ENCODE peak calls at places on chromosomes 11 and 22, in four cellular contexts. U is IMR-90, T is K562, W is GM12878. B is an unnamed sample.
A peak's percentile ranks its signal among the peaks of the same experiment; 100 is the strongest.

GRCh38 chr22:49519117-49519737 is 308.4 kb downstream of the BRD1 start:
- DNase-seq in T (no peak), U (no peak), W (no peak), B (no peak)

GRCh38 chr11:72947229-72947628 is 133.0 kb downstream of the ATG16L2 start:
- DNase-seq in W (no peak), T (no peak), U (peak; percentile 63), B (no peak)

GRCh38 chr11:94203070-94203469 is 74.4 kb downstream of the PANX1 start:
- DNase-seq in W (no peak), U (no peak), T (no peak), B (no peak)

GRCh38 chr11:128502736-128503135 is 84.6 kb downstream of the ETS1 start:
- DNase-seq in T (no peak), U (peak; percentile 96), W (no peak), B (peak; percentile 80)

GRCh38 chr22:49021097-49021925 is 806.4 kb downstream of the BRD1 start:
- DNase-seq in W (no peak), U (no peak), T (no peak), B (no peak)

GRCh38 chr11:131748146-131749050 is 378.0 kb downstream of the NTM start:
- DNase-seq in U (peak; percentile 79), W (no peak), T (peak; percentile 53), B (peak; percentile 85)

GRCh38 chr22:38213319-38214247 is 11.8 kb downstream of the MAFF start:
- DNase-seq in W (peak; percentile 45), T (no peak), U (no peak), B (no peak)

GRCh38 chr11:122115520-122116343 is at the start of gene BLID:
- DNase-seq in U (peak; percentile 46), W (no peak), T (no peak), B (peak; percentile 39)

GRCh38 chr11:43399983-43400630 is 41.4 kb downstream of the TTC17 start:
- DNase-seq in W (no peak), U (peak; percentile 55), T (no peak), B (no peak)

GRCh38 chr11:93858376-93858775 is 8.0 kb upstream of the VSTM5 start:
- DNase-seq in W (no peak), U (no peak), T (no peak), B (no peak)

GRCh38 chr11:35525501-35526175 is at the start of gene PAMR1:
- DNase-seq in U (peak; percentile 90), T (no peak), W (no peak), B (no peak)

GRCh38 chr11:2759228-2760195 is 59.7 kb upstream of the KCNQ1OT1 start:
- DNase-seq in T (no peak), W (no peak), U (no peak), B (no peak)

GRCh38 chr11:117083011-117083940 is 15.0 kb downstream of the SIK3 start:
- DNase-seq in T (no peak), U (no peak), W (no peak), B (no peak)

GRCh38 chr11:130162733-130163132 is 3.2 kb downstream of the ST14 start:
- DNase-seq in U (no peak), W (no peak), T (no peak), B (no peak)

GRCh38 chr11:95363189-95363588 is 132.2 kb upstream of the SESN3 start:
- DNase-seq in T (no peak), U (no peak), W (no peak), B (no peak)

GRCh38 chr11:95365346-95365745 is 134.3 kb upstream of the SESN3 start:
- DNase-seq in W (no peak), U (no peak), T (no peak), B (no peak)

GRCh38 chr11:95364324-95365295 is 133.6 kb upstream of the SESN3 start:
- DNase-seq in U (no peak), T (no peak), W (no peak), B (no peak)

GRCh38 chr11:95361180-95361579 is 130.2 kb upstream of the SESN3 start:
- DNase-seq in T (no peak), W (no peak), U (no peak), B (no peak)

DNA sequence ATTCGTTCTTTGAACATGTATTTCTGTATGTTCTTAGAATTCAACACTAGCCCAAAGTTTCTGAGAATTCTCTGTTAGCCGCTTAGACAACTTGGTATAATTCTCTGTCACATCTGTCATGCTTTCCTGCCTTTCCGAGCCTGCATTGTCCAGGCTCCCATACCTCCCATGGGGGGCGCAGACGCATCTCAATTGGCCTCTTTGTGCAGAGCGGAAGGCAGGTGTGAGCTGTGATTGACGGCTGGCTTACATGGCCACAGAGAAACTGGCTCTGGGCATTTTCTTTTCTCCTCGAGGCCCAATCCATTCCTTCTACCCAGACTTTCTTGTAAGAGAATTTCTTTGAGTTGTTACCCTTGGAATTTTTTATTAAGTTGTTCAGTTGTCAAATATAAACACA is 132.7 kb upstream of the SESN3 start:
- DNase-seq in T (no peak), W (no peak), U (no peak), B (no peak)
- TF ChIP-seq CTCF in T (peak; percentile 43), W (no peak), U (no peak), B (no peak)

GRCh38 chr22:27835446-27835845 is 33.9 kb upstream of the MN1 start:
- DNase-seq in U (peak; percentile 41), T (no peak), W (no peak), B (no peak)
- TF ChIP-seq FOS in U (no peak), T (no peak), W (no peak), B (no peak)

GRCh38 chr11:84800755-84801346 is 826.3 kb downstream of the DLG2 start:
- DNase-seq in W (no peak), U (peak; percentile 36), T (no peak), B (no peak)
- TF ChIP-seq CTCF in W (no peak), U (peak; percentile 57), T (no peak), B (no peak)

GRCh38 chr22:27476318-27476717 is 325.2 kb downstream of the MN1 start:
- DNase-seq in U (no peak), T (no peak), W (no peak), B (no peak)

GRCh38 chr22:27477171-27477570 is 324.4 kb downstream of the MN1 start:
- DNase-seq in T (no peak), U (no peak), W (no peak), B (no peak)

GRCh38 chr22:27475548-27475897 is 326.0 kb downstream of the MN1 start:
- DNase-seq in W (no peak), U (no peak), T (no peak), B (no peak)

GRCh38 chr22:27474711-27475547 is 326.6 kb downstream of the MN1 start:
- DNase-seq in W (no peak), T (no peak), U (peak; percentile 94), B (peak; percentile 76)

DNA sequence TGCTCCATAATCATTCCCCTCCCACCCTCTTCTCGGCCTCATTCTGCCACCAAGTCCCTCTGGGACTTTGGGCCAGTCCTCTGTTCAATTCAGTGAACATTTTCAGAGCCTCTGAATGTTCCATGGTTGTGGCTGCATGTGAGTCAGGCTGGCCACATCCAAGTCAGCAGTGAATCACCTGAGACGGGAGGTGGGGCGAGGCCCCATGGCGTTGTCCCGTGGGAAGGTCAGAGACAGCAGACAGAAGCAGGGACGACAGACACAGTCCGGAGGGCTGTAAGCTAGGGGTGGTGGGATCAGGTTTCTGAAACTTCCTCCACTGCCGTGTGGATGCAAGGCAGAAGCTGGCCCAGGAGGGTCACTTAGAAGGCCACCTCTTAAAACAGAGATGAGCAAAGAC is 324.8 kb downstream of the MN1 start:
- DNase-seq in U (peak; percentile 83), T (no peak), W (no peak), B (no peak)
- TF ChIP-seq FOS in U (peak; percentile 75), T (no peak), W (no peak), B (peak; percentile 30)

GRCh38 chr11:22922672-22923071 is 62.4 kb upstream of the CCDC179 start:
- DNase-seq in T (no peak), U (no peak), W (no peak), B (peak; percentile 34)

GRCh38 chr11:22926341-22926740 is 66.1 kb upstream of the CCDC179 start:
- DNase-seq in T (no peak), U (no peak), W (no peak), B (no peak)

GRCh38 chr11:22923561-22923960 is 63.3 kb upstream of the CCDC179 start:
- DNase-seq in U (no peak), T (no peak), W (no peak), B (no peak)

DNA sequence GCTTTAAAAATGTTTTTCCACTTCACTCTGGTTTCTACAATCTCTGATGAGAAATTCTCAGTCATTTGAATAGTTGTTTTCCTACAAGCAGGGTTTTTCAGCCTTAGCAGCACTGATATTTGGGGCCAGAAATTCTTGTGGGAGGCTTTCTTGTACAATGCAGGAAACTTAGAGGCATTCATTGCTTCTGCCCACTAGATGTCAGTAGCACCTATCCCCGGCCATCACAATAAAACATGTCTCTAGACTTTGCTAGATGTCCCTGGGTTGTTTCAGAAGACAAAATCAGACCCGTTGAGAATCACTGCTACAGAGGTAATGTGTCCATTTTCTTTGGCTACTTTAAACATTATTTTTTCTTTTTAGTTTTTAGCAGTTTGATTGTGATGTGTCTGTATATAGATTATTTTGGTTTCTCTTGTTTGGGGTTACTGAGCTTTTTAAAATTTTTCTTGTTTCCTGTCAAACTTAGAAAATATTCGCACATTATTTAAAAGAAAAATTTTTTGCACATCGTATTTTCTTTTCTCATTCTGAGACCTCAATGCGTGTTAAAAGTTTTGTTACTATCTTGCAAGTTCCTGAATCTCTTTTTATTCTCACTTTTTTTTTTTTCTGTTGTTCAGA is 60.8 kb upstream of the CCDC179 start:
- DNase-seq in T (no peak), W (no peak), U (peak; percentile 76), B (peak; percentile 65)
- TF ChIP-seq CTCF in T (no peak), W (peak; percentile 73), U (peak; percentile 79), B (peak; percentile 74)

B was measured in endothelial cell of umbilical vein.